ENCODE peak calls at places on chromosomes 3 and 15, in nine cellular contexts. J, N, W, I, E, P, S, O and K are unnamed samples. For H3K4me1, the result is how much of the 10 kb centered on the place peaks cover.

GRCh38 chr3:102265720-102266119 is 169.1 kb upstream of the ZPLD1 start:
- DNase-seq in E (no peak), N (no peak), O (no peak), I (no peak), S (peak), W (no peak), P (no peak), J (no peak), K (no peak)

GRCh38 chr3:37962906-37963486 is 27.6 kb upstream of the VILL start:
- DNase-seq in S (no peak), W (no peak), O (no peak), J (no peak), E (no peak), N (no peak), I (no peak), P (no peak), K (no peak)

GRCh38 chr15:34699968-34700640 is 54.7 kb downstream of the GJD2 start:
- DNase-seq in W (no peak), S (peak), E (no peak), N (no peak), O (no peak), P (no peak), I (no peak), J (no peak), K (no peak)

GRCh38 chr15:31853370-31853769 is 176.9 kb upstream of the CHRNA7 start:
- DNase-seq in N (no peak), E (no peak), J (no peak), P (no peak), W (no peak), I (no peak), S (no peak), O (no peak), K (no peak)

GRCh38 chr15:94348084-94348483 is 116.7 kb downstream of the MCTP2 start:
- DNase-seq in P (no peak), W (no peak), S (no peak), E (no peak), I (no peak), J (no peak), O (no peak), N (no peak), K (no peak)

GRCh38 chr3:78337801-78338211 is 1297.9 kb downstream of the ROBO2 start:
- DNase-seq in O (no peak), J (no peak), P (no peak), I (no peak), N (no peak), S (no peak), W (no peak), E (no peak), K (no peak)

GRCh38 chr3:108602935-108603294 is 13.4 kb downstream of the DZIP3 start:
- DNase-seq in N (no peak), J (no peak), O (no peak), I (no peak), P (no peak), S (no peak), E (no peak), W (no peak), K (no peak)

GRCh38 chr15:73050561-73051297 is 1.5 kb upstream of the NEO1 start:
- DNase-seq in I (no peak), O (no peak), E (no peak), N (no peak), J (no peak), W (no peak), S (no peak), P (no peak), K (no peak)

GRCh38 chr3:42884324-42884723 is 8.6 kb upstream of the CYP8B1 start:
- DNase-seq in I (no peak), P (no peak), J (no peak), W (no peak), N (no peak), S (no peak), E (no peak), O (no peak), K (no peak)

GRCh38 chr3:57059416-57059815 is 1.0 kb upstream of the SPATA12 start:
- DNase-seq in S (no peak), E (no peak), J (peak), N (no peak), P (no peak), W (no peak), O (no peak), I (no peak), K (no peak)

GRCh38 chr3:182366746-182367145 is 426.6 kb upstream of the ATP11B start:
- DNase-seq in W (no peak), O (no peak), S (no peak), N (no peak), J (no peak), P (no peak), E (no peak), I (no peak), K (no peak)

GRCh38 chr15:80931191-80931590 is 58.4 kb downstream of the MESD start:
- DNase-seq in O (no peak), P (no peak), W (no peak), S (peak), I (no peak), N (no peak), J (no peak), E (no peak), K (no peak)

GRCh38 chr3:192915724-192916123 is 1.9 kb downstream of the MB21D2 start:
- DNase-seq in P (no peak), I (no peak), S (no peak), W (no peak), N (no peak), J (no peak), E (no peak), O (no peak), K (no peak)

GRCh38 chr15:70580286-70580685 is 183.1 kb downstream of the UACA start:
- DNase-seq in N (no peak), I (no peak), P (no peak), E (no peak), J (no peak), W (no peak), S (no peak), O (no peak), K (no peak)

GRCh38 chr3:112735927-112736326 is 95.0 kb upstream of the CCDC80 start:
- DNase-seq in O (no peak), P (no peak), N (no peak), S (no peak), E (no peak), J (no peak), W (no peak), I (no peak), K (no peak)

GRCh38 chr15:61051570-61052031 is 177.5 kb downstream of the RORA start:
- DNase-seq in N (no peak), S (peak), J (peak), P (no peak), I (no peak), W (peak), E (no peak), O (peak), K (peak)

GRCh38 chr3:94234177-94234788 is 171.4 kb downstream of the NSUN3 start:
- DNase-seq in E (peak), S (peak), N (no peak), I (no peak), O (no peak), P (no peak), J (peak), W (no peak), K (no peak)

GRCh38 chr3:37601832-37602231 is 259.8 kb upstream of the CTDSPL start:
- DNase-seq in S (no peak), P (no peak), N (no peak), E (no peak), J (no peak), W (no peak), O (no peak), I (no peak), K (no peak)

GRCh38 chr3:175336406-175337133 is 477.4 kb downstream of the NAALADL2 start:
- DNase-seq in E (no peak), P (no peak), J (no peak), N (no peak), S (no peak), W (no peak), O (no peak), I (no peak), K (no peak)

GRCh38 chr3:159082514-159082913 is 280.7 kb downstream of the MFSD1 start:
- DNase-seq in W (no peak), S (peak), N (no peak), O (no peak), E (no peak), J (no peak), P (no peak), I (no peak), K (no peak)

GRCh38 chr3:54962200-54962599 is 34.3 kb upstream of the LRTM1 start:
- DNase-seq in I (no peak), W (no peak), N (no peak), J (no peak), O (no peak), E (no peak), P (no peak), S (no peak), K (no peak)

GRCh38 chr3:56894912-56895431 is 93.2 kb upstream of the ARHGEF3 start:
- DNase-seq in I (no peak), N (no peak), S (peak), J (no peak), O (no peak), W (no peak), E (no peak), P (no peak), K (no peak)

GRCh38 chr3:137948400-137949072 is 61.4 kb upstream of the CLDN18 start:
- DNase-seq in E (no peak), N (no peak), J (no peak), W (no peak), I (no peak), O (no peak), S (no peak), P (no peak), K (no peak)

GRCh38 chr3:109355625-109356441 is 18.5 kb upstream of the DPPA4 start:
- DNase-seq in O (no peak), I (no peak), J (no peak), S (no peak), W (no peak), P (no peak), E (no peak), N (no peak), K (no peak)

GRCh38 chr3:13502791-13503060 is 22.6 kb downstream of the HDAC11 start:
- DNase-seq in I (no peak), E (no peak), P (no peak), O (no peak), N (peak), W (no peak), J (no peak), S (no peak), K (no peak)

GRCh38 chr15:29568840-29569532 is 253.3 kb downstream of the TJP1 start:
- DNase-seq in P (no peak), W (no peak), O (no peak), E (peak), S (peak), I (no peak), J (no peak), N (no peak), K (no peak)

GRCh38 chr3:115852278-115852677 is 229.0 kb downstream of the GAP43 start:
- DNase-seq in N (no peak), S (no peak), O (no peak), J (no peak), P (no peak), I (no peak), E (no peak), W (no peak), K (no peak)

GRCh38 chr3:115853083-115853482 is 229.8 kb downstream of the GAP43 start:
- DNase-seq in I (no peak), E (no peak), J (no peak), P (no peak), W (no peak), N (no peak), O (no peak), S (no peak), K (no peak)

GRCh38 chr3:115857518-115858136 is 234.3 kb downstream of the GAP43 start:
- DNase-seq in S (no peak), I (no peak), J (no peak), P (no peak), N (no peak), W (no peak), O (no peak), E (no peak), K (no peak)

GRCh38 chr3:115858995-115859807 is 235.9 kb downstream of the GAP43 start:
- DNase-seq in S (no peak), W (no peak), J (no peak), O (no peak), P (no peak), N (no peak), E (no peak), I (no peak), K (no peak)

GRCh38 chr3:115855911-115856310 is 232.6 kb downstream of the GAP43 start:
- DNase-seq in W (no peak), S (peak), P (no peak), O (no peak), N (no peak), E (no peak), I (no peak), J (no peak), K (no peak)
- H3K27ac ChIP-seq in W (no peak), S (no peak), P (no peak), O (no peak), N (no peak), E (no peak), I (no peak), J (no peak), K (no peak)

GRCh38 chr15:100683434-100683833 is 81.0 kb downstream of the ASB7 start:
- DNase-seq in W (no peak), E (no peak), P (no peak), S (no peak), N (peak), I (no peak), J (no peak), O (no peak), K (no peak)
- TF ChIP-seq CTCF in W (no peak), E (no peak), P (no peak), S (no peak), N (no peak), I (no peak), J (no peak), O (no peak), K (no peak)

GRCh38 chr3:156694536-156694935 is 20.1 kb downstream of the TIPARP start:
- DNase-seq in N (no peak), S (no peak), O (no peak), I (no peak), P (no peak), W (no peak), E (no peak), J (no peak), K (no peak)
- H3K4me1 ChIP-seq in N (under half), S (under half), O (half or more), I (under half), P (under half), W (under half), E (under half), J (under half), K (under half)

DNA sequence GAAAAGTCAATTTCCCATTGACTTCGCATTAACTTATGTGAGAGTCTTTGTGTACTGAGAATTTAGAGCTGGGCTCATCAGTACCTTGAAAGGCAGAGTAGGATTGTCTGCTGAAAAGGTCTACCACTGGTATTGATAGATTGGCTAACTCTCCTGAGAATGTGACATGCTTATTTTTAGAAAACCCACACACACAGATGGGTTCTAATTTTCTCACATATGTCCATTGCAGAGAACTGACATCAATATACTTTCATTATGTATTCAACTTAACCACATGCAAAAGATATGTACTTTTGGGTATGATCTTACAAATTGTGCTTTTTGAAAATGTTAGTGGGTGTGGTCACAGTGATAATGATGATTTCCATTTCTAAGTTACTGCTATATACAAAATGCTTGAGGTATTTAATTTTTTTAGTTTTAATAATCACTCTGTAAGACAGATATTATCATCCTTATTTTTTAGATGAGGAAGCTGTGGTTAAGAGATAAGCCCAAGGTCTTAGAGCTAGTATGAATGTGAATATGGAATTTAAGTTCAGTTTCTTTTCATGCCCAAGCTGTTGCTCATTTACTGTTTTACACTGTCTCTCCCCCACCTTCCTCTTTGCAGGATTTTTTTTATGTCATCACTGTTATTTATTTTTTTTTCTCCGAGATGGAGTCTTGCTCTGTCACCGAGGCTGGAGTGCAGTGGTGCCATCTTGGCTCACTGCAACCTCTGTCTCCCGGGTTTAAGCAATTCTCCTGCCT is 22.3 kb downstream of the MAP2K5 start:
- DNase-seq in I (no peak), J (no peak), P (no peak), N (no peak), S (peak), E (no peak), W (no peak), O (no peak), K (no peak)
- H3K27ac ChIP-seq in I (no peak), J (no peak), P (no peak), N (no peak), S (no peak), E (no peak), W (no peak), O (no peak), K (no peak)

GRCh38 chr15:85477061-85477460 is 96.7 kb downstream of the AKAP13 start:
- DNase-seq in J (no peak), E (no peak), W (no peak), P (no peak), S (no peak), N (no peak), I (no peak), O (no peak), K (no peak)

GRCh38 chr15:85475317-85475701 is 94.9 kb downstream of the AKAP13 start:
- DNase-seq in E (no peak), N (no peak), P (no peak), S (no peak), J (no peak), I (no peak), W (no peak), O (no peak), K (no peak)

GRCh38 chr15:85479071-85479647 is 98.8 kb downstream of the AKAP13 start:
- DNase-seq in E (no peak), I (no peak), S (peak), O (no peak), N (no peak), P (no peak), W (no peak), J (no peak), K (no peak)

GRCh38 chr15:85475711-85476110 is 95.3 kb downstream of the AKAP13 start:
- DNase-seq in J (no peak), N (no peak), I (no peak), P (no peak), W (no peak), E (no peak), O (no peak), S (no peak), K (no peak)

DNA sequence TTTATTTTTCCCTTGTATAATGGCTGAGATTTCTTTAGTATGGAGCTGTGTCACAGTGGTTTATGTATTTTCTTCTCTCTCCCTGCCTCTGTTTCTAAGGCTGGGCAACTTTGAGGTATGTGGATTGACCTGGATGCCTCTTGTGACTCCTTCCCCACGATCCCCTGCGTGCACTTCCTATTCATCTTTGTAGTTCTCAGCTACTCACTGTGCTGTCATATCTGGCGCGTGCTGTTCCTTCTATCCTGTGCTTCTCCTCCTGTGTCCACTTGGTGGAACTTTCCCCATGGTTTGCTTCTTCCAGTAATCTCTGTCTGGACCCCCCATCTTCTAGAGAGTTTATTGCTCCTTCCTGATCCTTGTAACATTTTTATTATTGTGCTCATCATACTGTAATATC is 97.3 kb downstream of the AKAP13 start:
- DNase-seq in I (no peak), E (no peak), P (no peak), S (peak), J (no peak), O (no peak), N (no peak), W (no peak), K (no peak)
- TF ChIP-seq CTCF in I (no peak), E (peak), P (no peak), S (peak), J (no peak), O (no peak), N (no peak), W (no peak), K (no peak)

GRCh38 chr3:194001728-194002459 is 134.1 kb upstream of the HES1 start:
- DNase-seq in W (no peak), O (no peak), S (no peak), P (no peak), E (no peak), J (peak), N (no peak), I (no peak), K (no peak)

GRCh38 chr3:193997228-193998192 is 138.4 kb upstream of the HES1 start:
- DNase-seq in I (no peak), S (no peak), J (peak), N (peak), E (no peak), O (peak), P (no peak), W (peak), K (no peak)

GRCh38 chr3:193998628-193999027 is 137.3 kb upstream of the HES1 start:
- DNase-seq in P (no peak), E (no peak), I (no peak), S (no peak), N (no peak), W (no peak), O (no peak), J (no peak), K (no peak)

GRCh38 chr3:194000712-194001111 is 135.2 kb upstream of the HES1 start:
- DNase-seq in P (no peak), O (no peak), E (no peak), I (no peak), N (no peak), J (no peak), W (no peak), S (no peak), K (no peak)

GRCh38 chr3:194000100-194000499 is 135.8 kb upstream of the HES1 start:
- DNase-seq in E (no peak), I (no peak), S (no peak), J (no peak), N (no peak), P (no peak), W (peak), O (no peak), K (no peak)
- H3K4me1 ChIP-seq in E (under half), I (under half), S (under half), J (under half), N (under half), P (under half), W (half or more), O (half or more), K (under half)

GRCh38 chr3:12159227-12159601 is 502 bp upstream of the TIMP4 start:
- DNase-seq in O (no peak), J (no peak), E (no peak), S (no peak), I (no peak), W (no peak), P (no peak), N (no peak), K (no peak)
- H3K27ac ChIP-seq in O (peak), J (no peak), E (no peak), S (no peak), I (peak), W (peak), P (peak), N (no peak), K (peak)

GRCh38 chr3:81349941-81350340 is 411.5 kb downstream of the GBE1 start:
- DNase-seq in E (no peak), I (no peak), N (no peak), S (no peak), W (no peak), P (no peak), O (no peak), J (no peak), K (no peak)

GRCh38 chr3:81352867-81353266 is 408.6 kb downstream of the GBE1 start:
- DNase-seq in N (no peak), W (no peak), I (no peak), E (peak), J (peak), S (peak), P (no peak), O (no peak), K (no peak)
- TF ChIP-seq CTCF in N (no peak), W (no peak), I (no peak), E (peak), J (no peak), S (peak), P (no peak), O (no peak), K (no peak)

DNA sequence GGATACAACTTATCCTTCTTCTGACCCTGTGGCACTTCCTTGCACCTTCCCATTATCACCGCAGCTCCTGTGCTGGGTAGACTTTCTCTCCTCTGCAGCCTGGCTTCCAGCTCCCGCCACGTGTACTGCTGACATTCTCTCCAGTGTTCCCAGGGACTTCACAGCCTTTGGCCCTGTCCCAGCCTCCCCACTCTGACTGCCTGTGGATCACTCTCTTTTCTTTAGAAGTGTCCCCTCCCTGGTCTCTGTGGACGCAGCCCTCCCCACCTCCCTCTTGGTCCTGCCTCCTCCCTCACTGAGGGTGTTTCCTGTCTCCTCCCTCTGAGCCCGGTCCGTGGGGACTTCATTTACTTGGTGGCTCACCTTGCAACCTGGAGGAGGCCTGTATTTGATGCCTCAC is 17.4 kb downstream of the PDIA5 start:
- DNase-seq in P (no peak), I (no peak), S (no peak), E (no peak), O (peak), W (no peak), J (peak), N (no peak), K (no peak)
- H3K4me1 ChIP-seq in P (half or more), I (under half), S (half or more), E (under half), O (half or more), W (under half), J (under half), N (half or more), K (under half)

GRCh38 chr15:78421241-78421994 is 16.6 kb upstream of the IREB2 start:
- DNase-seq in W (no peak), N (no peak), O (no peak), J (no peak), I (no peak), E (no peak), P (no peak), S (no peak), K (no peak)
- H3K27ac ChIP-seq in W (no peak), N (no peak), O (no peak), J (no peak), I (peak), E (no peak), P (no peak), S (no peak), K (no peak)